ENCODE peak calls at places on chromosomes 7 and 10, in eight cellular contexts. C is right atrium auricular region; G is CD8-positive, alpha-beta T cell; X is heart left ventricle; F is lung; N is IMR-90; D is lower lobe of right lung; E is left ventricle myocardium inferior. I is an unnamed sample. For H3K36me3, the result is how much of the 10 kb centered on the place peaks cover.

GRCh38 chr7:150449206-150449956 is 1.0 kb upstream of the GIMAP8 start:
- DNase-seq in C (no peak), G (no peak), X (no peak), F (no peak), N (no peak), D (no peak), E (no peak), I (no peak)

GRCh38 chr7:132112632-132113031 is 463.6 kb downstream of the PLXNA4 start:
- DNase-seq in C (no peak), G (no peak), X (no peak), F (no peak), N (no peak), D (no peak), E (no peak), I (no peak)

GRCh38 chr7:80967536-80968297 is 48.9 kb upstream of the SEMA3C start:
- DNase-seq in C (no peak), G (no peak), X (no peak), F (no peak), N (no peak), D (no peak), E (no peak), I (no peak)

GRCh38 chr7:4208586-4208985 is 473.5 kb upstream of the FOXK1 start:
- DNase-seq in C (no peak), G (no peak), X (no peak), F (no peak), N (no peak), D (no peak), E (no peak), I (no peak)

GRCh38 chr7:36278767-36279171 is 110.9 kb upstream of the ANLN start:
- DNase-seq in C (peak), G (no peak), X (no peak), F (no peak), N (peak), D (no peak), E (no peak), I (no peak)

GRCh38 chr10:28909875-28910274 is 232.6 kb downstream of the BAMBI start:
- DNase-seq in C (peak), G (no peak), X (no peak), F (no peak), N (no peak), D (no peak), E (no peak), I (no peak)

GRCh38 chr7:13725591-13725990 is 263.9 kb downstream of the ETV1 start:
- DNase-seq in C (no peak), G (no peak), X (no peak), F (no peak), N (no peak), D (no peak), E (no peak), I (no peak)

GRCh38 chr10:58781873-58782488 is 269.3 kb downstream of the BICC1 start:
- DNase-seq in C (no peak), G (no peak), X (no peak), F (no peak), N (peak), D (no peak), E (no peak), I (no peak)

GRCh38 chr7:46557295-46557711 is 636.2 kb upstream of the IGFBP3 start:
- DNase-seq in C (no peak), G (no peak), X (no peak), F (no peak), N (no peak), D (no peak), E (no peak), I (no peak)

GRCh38 chr7:30974605-30975256 is 11.0 kb downstream of the GHRHR start:
- DNase-seq in C (no peak), G (no peak), X (peak), F (peak), N (peak), D (peak), E (peak), I (peak)

GRCh38 chr10:17782921-17783665 is 26.1 kb upstream of the MRC1 start:
- DNase-seq in C (no peak), G (no peak), X (no peak), F (no peak), N (peak), D (no peak), E (no peak), I (no peak)

GRCh38 chr10:133308431-133309110 is at the start of the genes TUBGCP2 and ZNF511:
- DNase-seq in C (peak), G (peak), X (peak), F (peak), N (peak), D (peak), E (peak), I (peak)

GRCh38 chr10:73815719-73816030 is 4.3 kb upstream of the NDST2 start:
- DNase-seq in C (no peak), G (no peak), X (no peak), F (no peak), N (no peak), D (no peak), E (no peak), I (no peak)

GRCh38 chr7:19294629-19295028 is 149.4 kb upstream of the FERD3L start:
- DNase-seq in C (no peak), G (no peak), X (no peak), F (no peak), N (peak), D (no peak), E (no peak), I (no peak)

GRCh38 chr7:91239171-91239604 is 25.0 kb upstream of the FZD1 start:
- DNase-seq in C (no peak), G (no peak), X (no peak), F (no peak), N (peak), D (no peak), E (no peak), I (no peak)

GRCh38 chr7:90536449-90536848 is 59.7 kb upstream of the CDK14 start:
- DNase-seq in C (no peak), G (no peak), X (no peak), F (no peak), N (no peak), D (no peak), E (no peak), I (no peak)

GRCh38 chr7:1859266-1860035 is 189.4 kb downstream of the ELFN1 start:
- DNase-seq in C (no peak), G (no peak), X (no peak), F (no peak), N (no peak), D (no peak), E (no peak), I (no peak)

GRCh38 chr10:62015994-62016393 is 114.5 kb downstream of the ARID5B start:
- DNase-seq in C (no peak), G (no peak), X (peak), F (no peak), N (peak), D (no peak), E (no peak), I (no peak)

GRCh38 chr10:73262105-73262730 is 9.8 kb upstream of the MRPS16 start:
- DNase-seq in C (no peak), G (no peak), X (no peak), F (no peak), N (peak), D (no peak), E (no peak), I (no peak)

GRCh38 chr10:531541-531940 is 157.9 kb downstream of the DIP2C start:
- DNase-seq in C (no peak), G (no peak), X (no peak), F (no peak), N (no peak), D (no peak), E (no peak), I (no peak)

GRCh38 chr7:2979276-2979675 is 64.4 kb downstream of the CARD11 start:
- DNase-seq in C (no peak), G (no peak), X (no peak), F (no peak), N (no peak), D (no peak), E (no peak), I (no peak)
- H3K4me3 ChIP-seq in C (no peak), G (peak), X (no peak), F (no peak), N (no peak), D (peak), E (no peak), I (no peak)

DNA sequence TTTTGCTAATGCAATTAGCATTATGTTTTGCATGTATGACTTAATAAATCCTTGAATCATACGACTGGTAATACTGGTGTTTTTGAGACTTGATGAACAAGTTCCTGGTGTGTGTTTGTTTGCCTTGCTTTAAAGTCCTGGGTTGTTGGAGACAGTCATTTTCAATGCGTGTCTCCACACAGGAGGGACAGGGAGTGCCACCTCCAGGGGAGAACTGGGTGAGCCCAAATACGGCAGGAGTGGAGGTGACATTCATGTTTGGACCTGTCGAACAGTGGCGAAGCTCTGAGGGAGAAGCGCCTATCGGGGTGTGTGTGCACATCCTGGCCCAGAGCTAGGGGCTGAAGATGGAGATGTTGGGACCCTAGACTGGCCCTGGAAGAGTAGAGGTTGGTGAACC is 43.8 kb downstream of the DAGLB start:
- DNase-seq in C (no peak), G (no peak), X (no peak), F (no peak), N (no peak), D (no peak), E (no peak), I (no peak)
- H3K36me3 ChIP-seq in C (half or more), G (under half), X (half or more), F (under half), N (half or more), D (half or more), E (half or more), I (half or more)

GRCh38 chr7:55127622-55128081 is 108.8 kb downstream of the EGFR start:
- DNase-seq in C (no peak), G (no peak), X (no peak), F (peak), N (peak), D (no peak), E (no peak), I (peak)

GRCh38 chr7:55128693-55129394 is 110.0 kb downstream of the EGFR start:
- DNase-seq in C (no peak), G (no peak), X (peak), F (no peak), N (peak), D (no peak), E (peak), I (peak)

GRCh38 chr7:55127135-55127551 is 108.3 kb downstream of the EGFR start:
- DNase-seq in C (no peak), G (no peak), X (no peak), F (no peak), N (no peak), D (no peak), E (no peak), I (no peak)

GRCh38 chr7:55122263-55122662 is 103.4 kb downstream of the EGFR start:
- DNase-seq in C (no peak), G (no peak), X (no peak), F (no peak), N (no peak), D (no peak), E (no peak), I (no peak)

GRCh38 chr7:55124989-55125875 is 106.4 kb downstream of the EGFR start:
- DNase-seq in C (no peak), G (no peak), X (no peak), F (no peak), N (no peak), D (no peak), E (no peak), I (no peak)
- TF ChIP-seq CTCF in C (no peak), G (no peak), X (no peak), F (no peak), N (no peak), D (no peak), E (no peak), I (no peak)

GRCh38 chr7:97025130-97025499 is 484 bp upstream of the DLX5 start:
- DNase-seq in C (no peak), G (no peak), X (no peak), F (no peak), N (no peak), D (no peak), E (no peak), I (no peak)
- H3K4me3 ChIP-seq in C (no peak), G (no peak), X (no peak), F (no peak), N (no peak), D (no peak), E (peak), I (no peak)

GRCh38 chr10:109889867-109890266 is 33.4 kb downstream of the XPNPEP1 start:
- DNase-seq in C (peak), G (no peak), X (no peak), F (no peak), N (peak), D (no peak), E (no peak), I (no peak)
- H3K36me3 ChIP-seq in C (under half), G (under half), X (half or more), F (under half), N (under half), D (half or more), E (under half), I (under half)

DNA sequence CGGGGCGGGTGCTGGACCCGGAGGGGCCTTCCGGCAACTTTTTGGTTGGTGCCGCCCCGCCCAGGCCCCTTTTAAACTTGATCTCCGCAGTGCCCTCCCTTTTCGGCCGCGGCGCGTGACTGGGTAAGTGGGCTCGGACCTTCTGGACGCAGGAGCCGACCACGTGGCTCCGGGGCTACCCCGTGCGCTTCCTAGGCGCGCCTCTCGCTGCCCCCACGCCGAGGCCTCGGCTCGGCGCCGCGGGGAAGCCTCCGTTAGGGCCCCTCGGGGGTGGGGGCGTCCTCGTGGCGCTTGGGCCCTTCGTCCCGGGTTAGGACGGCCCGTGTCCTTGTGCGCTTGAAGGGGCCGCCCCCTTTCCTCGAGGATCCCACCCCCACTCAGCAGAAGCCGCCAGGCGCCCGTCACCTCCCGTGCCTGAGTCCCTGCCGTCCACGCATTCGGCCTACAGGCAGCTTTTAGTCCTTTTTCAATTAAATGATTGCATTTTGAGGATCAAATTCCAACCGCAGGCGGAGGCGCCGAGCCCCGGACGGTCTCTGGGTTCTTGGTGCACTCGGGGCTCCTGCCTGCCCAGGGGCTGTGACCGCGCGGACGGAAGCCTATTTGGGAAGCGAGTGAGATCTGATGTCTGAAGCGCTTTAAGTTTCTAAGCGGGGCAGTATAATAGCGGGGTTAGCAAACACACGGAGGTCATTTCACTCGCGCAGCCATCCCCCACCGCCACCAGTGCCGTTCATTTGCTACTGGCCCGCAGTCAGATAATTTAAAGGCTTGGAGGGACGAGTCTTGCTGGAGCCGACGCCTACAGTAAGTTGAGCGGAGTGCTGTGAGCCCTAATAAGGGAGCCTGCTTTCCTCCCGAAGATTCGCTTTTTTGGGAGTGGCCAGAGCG is 31.8 kb upstream of the TOMM7 start:
- DNase-seq in C (peak), G (peak), X (peak), F (peak), N (peak), D (peak), E (peak), I (peak)
- TF ChIP-seq CTCF in C (peak), G (peak), X (peak), F (no peak), N (no peak), D (peak), E (peak), I (peak)

DNA sequence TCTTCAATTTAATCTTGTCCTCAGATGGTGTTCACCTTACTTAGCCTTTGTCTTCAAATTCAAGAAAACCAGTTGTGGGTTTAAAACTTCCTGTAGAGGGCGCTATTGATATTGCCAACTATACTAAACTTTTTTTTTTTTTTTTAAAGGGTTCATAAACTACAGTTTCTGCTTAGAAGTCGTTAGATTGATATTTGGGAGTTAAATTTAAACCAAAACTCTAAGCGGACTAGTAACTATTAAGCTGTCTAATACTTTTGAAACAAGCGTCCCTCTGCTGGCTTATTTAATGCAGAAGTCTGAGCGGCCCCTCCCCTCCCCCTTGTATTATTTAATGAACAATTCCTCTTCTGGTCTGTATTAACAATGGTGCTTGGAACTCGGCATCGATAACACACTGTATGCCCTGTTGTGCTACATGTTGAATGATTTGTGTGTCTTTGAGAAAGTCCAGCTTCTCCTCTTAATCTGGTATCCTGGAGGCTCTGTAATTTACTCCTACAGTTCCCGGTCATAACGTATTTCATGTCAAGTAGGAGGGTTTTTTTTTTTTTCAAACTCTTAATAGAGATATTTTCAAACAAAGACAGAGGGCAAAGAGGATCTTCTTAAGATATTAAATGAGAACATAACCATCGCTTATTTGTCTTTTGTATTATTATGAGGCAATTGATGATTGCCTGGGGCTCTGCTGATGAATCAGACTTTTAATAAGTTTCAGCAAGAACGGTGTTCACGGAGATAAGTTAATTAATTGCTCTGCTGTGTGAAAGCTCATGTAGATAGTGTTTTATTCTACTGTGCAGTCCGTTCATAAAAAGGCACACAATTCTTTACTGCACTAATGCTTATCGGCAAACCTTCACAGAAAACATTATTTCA is 22.6 kb upstream of the CREB5 start:
- DNase-seq in C (no peak), G (no peak), X (no peak), F (no peak), N (peak), D (no peak), E (no peak), I (no peak)
- H3K4me3 ChIP-seq in C (peak), G (no peak), X (peak), F (no peak), N (peak), D (peak), E (peak), I (peak)

DNA sequence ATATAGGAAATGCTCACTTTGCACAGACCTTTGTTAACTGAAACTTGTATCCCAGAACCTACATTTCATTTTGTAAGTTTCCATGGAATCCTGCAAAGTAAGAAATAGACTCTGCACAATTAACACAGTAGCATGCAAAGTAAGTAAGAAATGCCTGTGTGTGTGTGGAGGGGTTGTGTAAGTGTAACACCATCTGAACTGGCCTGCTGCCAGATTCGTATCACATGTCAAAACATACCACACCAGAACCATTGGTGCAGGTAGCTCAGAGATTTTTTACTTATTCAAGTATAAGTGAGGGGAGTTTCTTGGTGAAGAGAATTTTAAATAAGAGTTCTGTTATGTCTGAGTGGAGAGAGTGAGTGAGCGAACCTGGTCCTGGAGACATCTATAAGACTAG is 17.9 kb upstream of the DDX21 start:
- DNase-seq in C (no peak), G (no peak), X (no peak), F (no peak), N (peak), D (no peak), E (no peak), I (no peak)
- H3K36me3 ChIP-seq in C (half or more), G (under half), X (half or more), F (under half), N (under half), D (half or more), E (half or more), I (under half)